ENCODE peak calls at places on chromosomes 2 and 18, in eight cellular contexts. O is ovary; N is NCI-H1092 treated with DMSO at 0.1 percent for 48 hours; I is activated CD4-positive, CD25-positive, alpha-beta regulatory T cell; M is non-pigmented ciliary epithelial cell; X is EL; L is ELR; V is epithelial cell of esophagus. K is an unnamed sample.

GRCh38 chr2:122083256-122084048 is 328.0 kb downstream of the TSN start:
- DNase-seq in O (no peak), N (no peak), I (no peak), M (no peak), X (no peak), L (no peak), V (no peak), K (no peak)

GRCh38 chr2:45406626-45407025 is 204.4 kb downstream of the SRBD1 start:
- DNase-seq in O (no peak), N (no peak), I (no peak), M (no peak), X (no peak), L (no peak), V (no peak), K (no peak)

GRCh38 chr2:233470839-233471238 is 95.7 kb downstream of the USP40 start:
- DNase-seq in O (peak; percentile 34), N (no peak), I (no peak), M (no peak), X (no peak), L (no peak), V (no peak), K (no peak)

GRCh38 chr18:21735452-21736015 is 5.1 kb upstream of the MIB1 start:
- DNase-seq in O (no peak), N (no peak), I (no peak), M (no peak), X (peak; percentile 56), L (peak; percentile 72), V (peak; percentile 84), K (no peak)

GRCh38 chr2:72883356-72883962 is 3.7 kb upstream of the SPR start:
- DNase-seq in O (peak; percentile 57), N (no peak), I (no peak), M (no peak), X (peak; percentile 35), L (peak; percentile 63), V (peak; percentile 59), K (no peak)

GRCh38 chr18:2960983-2961696 is 51.8 kb downstream of the LPIN2 start:
- DNase-seq in O (no peak), N (no peak), I (no peak), M (no peak), X (no peak), L (no peak), V (no peak), K (no peak)

GRCh38 chr2:119431976-119432881 is 575 bp downstream of the TMEM37 start:
- DNase-seq in O (peak; percentile 58), N (no peak), I (no peak), M (peak; percentile 8), X (peak; percentile 70), L (peak; percentile 17), V (peak; percentile 14), K (no peak)

GRCh38 chr2:15316370-15316814 is 244.7 kb downstream of the NBAS start:
- DNase-seq in O (no peak), N (no peak), I (no peak), M (no peak), X (no peak), L (no peak), V (no peak), K (no peak)

GRCh38 chr18:23302852-23303527 is 150.1 kb upstream of the RIOK3 start:
- DNase-seq in O (no peak), N (no peak), I (no peak), M (peak; percentile 94), X (peak; percentile 90), L (peak; percentile 79), V (peak; percentile 71), K (no peak)

GRCh38 chr18:21820035-21820810 is 79.6 kb downstream of the MIB1 start:
- DNase-seq in O (no peak), N (no peak), I (no peak), M (no peak), X (peak; percentile 10), L (peak; percentile 41), V (peak; percentile 35), K (no peak)

GRCh38 chr2:236014408-236015131 is 153.6 kb downstream of the GBX2 start:
- DNase-seq in O (no peak), N (no peak), I (no peak), M (no peak), X (no peak), L (no peak), V (no peak), K (peak; percentile 24)

GRCh38 chr2:135820003-135820618 is 16.9 kb downstream of the LCT start:
- DNase-seq in O (no peak), N (no peak), I (peak; percentile 58), M (peak; percentile 53), X (peak; percentile 71), L (peak; percentile 92), V (no peak), K (no peak)

GRCh38 chr18:9647496-9648323 is 33.4 kb upstream of the PPP4R1 start:
- DNase-seq in O (no peak), N (no peak), I (no peak), M (no peak), X (no peak), L (no peak), V (peak; percentile 94), K (no peak)

GRCh38 chr18:10101729-10102128 is 187.9 kb downstream of the VAPA start:
- DNase-seq in O (no peak), N (no peak), I (no peak), M (no peak), X (no peak), L (no peak), V (no peak), K (no peak)

GRCh38 chr2:99389371-99389770 is 52.2 kb downstream of the EIF5B start:
- DNase-seq in O (no peak), N (no peak), I (no peak), M (peak; percentile 32), X (peak; percentile 67), L (peak; percentile 74), V (no peak), K (no peak)

GRCh38 chr2:68127358-68128242 is 30.1 kb upstream of the PNO1 start:
- DNase-seq in O (no peak), N (no peak), I (no peak), M (no peak), X (no peak), L (no peak), V (no peak), K (no peak)

GRCh38 chr2:169395821-169396374 is 33.6 kb upstream of the LRP2 start:
- DNase-seq in O (no peak), N (no peak), I (no peak), M (no peak), X (no peak), L (no peak), V (no peak), K (no peak)

GRCh38 chr2:73776869-73777519 is 2.9 kb downstream of the DUSP11 start:
- DNase-seq in O (no peak), N (no peak), I (no peak), M (no peak), X (peak; percentile 35), L (peak; percentile 44), V (peak; percentile 98), K (no peak)

GRCh38 chr2:241755777-241756176 is 20.8 kb upstream of the GAL3ST2 start:
- DNase-seq in O (no peak), N (no peak), I (no peak), M (no peak), X (no peak), L (no peak), V (no peak), K (no peak)